ENCODE peak calls at places on chromosomes 6 and 20, in four cellular contexts. M, W, G and K are unnamed samples.

GRCh38 chr20:20079102-20079784 is 26.9 kb downstream of the CFAP61 start:
- DNase-seq in G (no peak), W (no peak), M (no peak), K (no peak)

GRCh38 chr20:2246081-2246491 is 49.7 kb upstream of the TGM3 start:
- DNase-seq in G (no peak), W (no peak), M (no peak), K (no peak)

GRCh38 chr6:3956054-3956453 is 106.9 kb downstream of the FAM50B start:
- DNase-seq in W (no peak), G (no peak), M (no peak), K (no peak)

GRCh38 chr6:151493495-151494234 is at the start of gene CCDC170:
- DNase-seq in M (no peak), G (no peak), W (peak), K (no peak)

GRCh38 chr20:48698507-48699267 is 129.1 kb downstream of the PREX1 start:
- DNase-seq in W (no peak), G (no peak), M (no peak), K (peak)

GRCh38 chr6:105259912-105260889 is 80.4 kb upstream of the POPDC3 start:
- DNase-seq in M (no peak), G (no peak), W (no peak), K (no peak)

GRCh38 chr20:64003970-64004725 is 23.2 kb downstream of the PRPF6 start:
- DNase-seq in W (no peak), M (no peak), G (no peak), K (no peak)

GRCh38 chr6:61210549-61210948 is 1075.5 kb downstream of the KHDRBS2 start:
- DNase-seq in W (no peak), M (no peak), G (no peak), K (no peak)

GRCh38 chr20:62822788-62823651 is 6.2 kb downstream of the COL9A3 start:
- DNase-seq in W (peak), M (peak), G (no peak), K (peak)

GRCh38 chr6:139028242-139028657 is 295 bp upstream of the ABRACL start:
- DNase-seq in W (no peak), M (no peak), G (no peak), K (no peak)

GRCh38 chr6:12291785-12292604 is 1.8 kb downstream of the EDN1 start:
- DNase-seq in G (no peak), M (peak), W (no peak), K (no peak)

GRCh38 chr20:53402233-53403005 is 191.2 kb downstream of the ZNF217 start:
- DNase-seq in M (no peak), W (no peak), G (no peak), K (no peak)

GRCh38 chr6:157753291-157753690 is 69.8 kb upstream of the SNX9 start:
- DNase-seq in W (no peak), G (no peak), M (no peak), K (no peak)

GRCh38 chr6:8082954-8083858 is 19.0 kb upstream of the BLOC1S5 start:
- DNase-seq in W (peak), G (no peak), M (peak), K (no peak)

GRCh38 chr6:53943410-53943809 is 148.6 kb downstream of the LRRC1 start:
- DNase-seq in W (no peak), G (no peak), M (no peak), K (no peak)

GRCh38 chr6:38349795-38350194 is 289.9 kb downstream of the BTBD9 start:
- DNase-seq in W (no peak), G (no peak), M (peak), K (no peak)

GRCh38 chr6:164528539-164528938 is 780.9 kb downstream of the C6orf118 start:
- DNase-seq in W (no peak), M (no peak), G (no peak), K (no peak)

GRCh38 chr6:170287371-170287876 is 3.5 kb downstream of the DLL1 start:
- DNase-seq in M (no peak), W (no peak), G (no peak), K (no peak)

GRCh38 chr6:53513056-53513455 is 31.8 kb downstream of the GCLC start:
- DNase-seq in G (no peak), M (no peak), W (no peak), K (no peak)

GRCh38 chr6:24930386-24930785 is 5.4 kb downstream of the RIPOR2 start:
- DNase-seq in G (no peak), M (peak), W (no peak), K (no peak)

GRCh38 chr6:16846399-16846778 is 85.1 kb upstream of the ATXN1 start:
- DNase-seq in G (no peak), W (no peak), M (no peak), K (no peak)

GRCh38 chr6:40755046-40755681 is 168.0 kb upstream of the LRFN2 start:
- DNase-seq in G (no peak), M (peak), W (no peak), K (no peak)

GRCh38 chr6:108665495-108666196 is 104.9 kb downstream of the FOXO3 start:
- DNase-seq in M (no peak), W (no peak), G (no peak), K (no peak)

GRCh38 chr20:52279667-52280180 is 88.1 kb upstream of the ZFP64 start:
- DNase-seq in W (no peak), M (no peak), G (no peak), K (no peak)

GRCh38 chr6:133890941-133891813 is 2.3 kb downstream of the TCF21 start:
- DNase-seq in G (no peak), W (peak), M (peak), K (peak)

GRCh38 chr6:22042713-22043112 is 254.1 kb downstream of the PRL start:
- DNase-seq in G (no peak), M (no peak), W (no peak), K (no peak)

GRCh38 chr20:6678101-6678500 is 89.4 kb upstream of the BMP2 start:
- DNase-seq in M (no peak), W (no peak), G (no peak), K (no peak)

GRCh38 chr6:123001540-123001939 is 5.5 kb downstream of the CLVS2 start:
- DNase-seq in M (no peak), W (no peak), G (no peak), K (no peak)

GRCh38 chr20:38426006-38426405 is 9.1 kb downstream of the SNHG17 start:
- DNase-seq in W (peak), G (no peak), M (peak), K (no peak)

GRCh38 chr6:1787109-1787466 is 177.4 kb downstream of the FOXC1 start:
- DNase-seq in M (no peak), W (no peak), G (no peak), K (no peak)

DNA sequence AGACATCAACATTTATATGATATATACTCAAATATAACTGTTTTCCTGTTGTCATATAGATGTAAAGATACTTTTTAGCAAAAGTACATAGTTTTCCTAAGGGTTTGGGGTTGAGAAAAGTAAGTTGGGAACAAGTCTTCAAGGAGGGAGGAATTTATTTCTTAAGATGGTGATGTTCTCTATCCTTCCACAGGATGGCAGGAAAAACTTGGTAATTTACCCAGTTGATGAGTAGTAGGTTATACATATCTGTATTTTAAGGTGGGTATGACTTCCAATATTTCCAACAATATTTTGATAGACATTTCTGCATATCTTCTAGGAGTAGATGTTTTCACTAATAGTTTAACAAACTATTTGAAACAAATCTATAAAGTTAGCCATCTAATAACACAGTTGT is 254.4 kb downstream of the RIMS1 start:
- DNase-seq in G (no peak), W (no peak), M (peak), K (no peak)
- TF ChIP-seq ELK1 in G (no peak), W (no peak), M (no peak), K (no peak)

GRCh38 chr20:61178431-61179080 is 73.5 kb upstream of the CDH4 start:
- DNase-seq in W (no peak), G (no peak), M (no peak), K (no peak)
- TF ChIP-seq ELK1 in W (no peak), G (no peak), M (no peak), K (no peak)

DNA sequence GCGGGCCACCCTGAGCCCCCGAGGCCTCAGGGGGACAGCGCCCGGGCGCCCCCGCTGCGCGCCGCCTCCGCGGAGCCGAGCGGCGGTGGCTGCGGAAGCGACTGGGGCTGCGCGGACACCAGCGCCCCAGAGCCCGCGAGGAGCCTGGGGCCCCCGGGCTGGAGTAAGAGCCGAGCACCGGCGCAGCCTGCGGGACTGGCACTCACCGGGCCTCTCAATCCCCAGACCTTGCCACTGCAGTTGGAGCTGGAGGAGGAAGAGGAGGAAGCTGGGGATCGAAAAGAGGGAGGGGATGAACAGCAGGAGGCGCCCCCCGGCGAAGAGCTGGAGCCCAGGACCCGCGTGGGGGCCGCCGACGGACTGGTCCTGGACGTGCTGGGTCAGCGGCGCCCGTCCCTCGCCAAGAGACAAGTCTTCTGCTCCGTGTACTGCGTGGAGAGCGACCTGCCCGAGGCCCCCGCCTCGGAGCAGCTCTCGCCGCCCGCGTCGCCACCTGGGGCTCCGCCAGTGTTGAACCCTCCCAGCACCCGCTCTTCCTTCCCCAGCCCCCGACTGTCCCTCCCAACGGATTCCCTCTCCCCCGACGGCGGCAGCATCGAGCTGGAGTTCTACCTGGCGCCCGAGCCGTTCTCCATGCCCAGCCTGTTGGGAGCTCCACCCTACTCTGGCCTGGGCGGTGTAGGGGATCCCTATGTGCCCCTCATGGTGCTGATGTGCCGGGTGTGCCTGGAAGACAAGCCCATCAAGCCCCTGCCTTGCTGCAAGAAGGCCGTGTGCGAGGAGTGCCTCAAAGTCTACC is 579 bp downstream of the RNF217 start:
- DNase-seq in W (peak), M (peak), G (no peak), K (peak)
- TF ChIP-seq ELK1 in W (no peak), M (no peak), G (no peak), K (no peak)

DNA sequence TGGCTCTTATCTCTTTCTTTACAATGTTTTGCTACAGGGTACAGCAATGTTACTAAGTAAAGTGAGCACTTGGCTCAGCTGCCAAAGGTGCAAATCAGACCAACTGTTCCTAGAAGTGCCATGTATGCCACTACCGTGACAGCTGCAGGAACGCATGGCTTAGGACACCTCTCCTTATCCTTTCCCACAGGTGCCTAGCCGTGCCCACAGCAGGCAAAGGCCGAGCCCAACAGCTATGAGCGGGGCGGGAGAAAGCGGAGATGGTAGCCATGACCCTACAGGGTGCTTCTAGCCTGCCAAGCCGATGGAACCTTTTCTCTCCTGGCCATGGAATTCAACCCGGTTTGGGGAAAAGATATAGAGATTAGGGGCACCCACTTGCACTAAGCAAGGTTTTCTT is 97.1 kb downstream of the FAXC start:
- DNase-seq in G (no peak), M (no peak), W (no peak), K (no peak)
- TF ChIP-seq ELK1 in G (no peak), M (no peak), W (no peak), K (no peak)

GRCh38 chr20:59809630-59810375 is 123.6 kb downstream of the SYCP2 start:
- DNase-seq in M (no peak), G (no peak), W (no peak), K (no peak)

GRCh38 chr20:59810376-59811187 is 122.9 kb downstream of the SYCP2 start:
- DNase-seq in W (no peak), M (no peak), G (no peak), K (peak)

GRCh38 chr20:59813126-59813947 is 120.1 kb downstream of the SYCP2 start:
- DNase-seq in W (no peak), M (no peak), G (no peak), K (no peak)

GRCh38 chr20:59812286-59813125 is 120.9 kb downstream of the SYCP2 start:
- DNase-seq in M (no peak), G (no peak), W (no peak), K (no peak)

GRCh38 chr20:59811681-59812171 is 121.7 kb downstream of the SYCP2 start:
- DNase-seq in G (no peak), M (no peak), W (no peak), K (no peak)
- TF ChIP-seq ELK1 in G (no peak), M (no peak), W (no peak), K (no peak)

GRCh38 chr6:144909753-144910280 is 624.7 kb downstream of the UTRN start:
- DNase-seq in G (no peak), W (no peak), M (peak), K (no peak)
- TF ChIP-seq ELK1 in G (no peak), W (no peak), M (no peak), K (no peak)

DNA sequence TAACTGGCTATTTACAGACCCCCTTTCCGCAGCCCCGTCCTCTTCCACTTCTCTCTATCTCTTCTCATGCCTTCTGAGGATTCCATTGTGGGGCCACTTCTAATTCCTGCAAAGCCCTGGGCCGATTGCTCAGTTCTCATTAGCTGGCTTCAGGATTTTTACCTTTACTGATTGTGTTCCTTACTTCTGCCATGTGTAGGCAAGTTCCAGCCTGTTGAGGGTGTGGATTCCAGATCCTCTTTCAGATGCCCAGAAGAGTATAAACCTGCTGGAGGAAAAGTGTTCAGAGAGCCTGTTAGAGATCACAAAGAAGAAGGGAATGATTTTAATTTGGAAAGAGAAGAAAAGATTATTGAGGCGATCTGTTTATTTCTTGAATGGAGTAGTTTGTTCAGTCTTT is 5.4 kb downstream of the DSE start:
- DNase-seq in G (no peak), M (no peak), W (no peak), K (no peak)
- TF ChIP-seq ELK1 in G (no peak), M (no peak), W (no peak), K (no peak)

GRCh38 chr6:116562019-116562403 is 8.5 kb downstream of the CALHM4 start:
- DNase-seq in M (no peak), W (no peak), G (no peak), K (no peak)

GRCh38 chr6:116563830-116564229 is 7.5 kb upstream of the RWDD1 start:
- DNase-seq in G (no peak), M (no peak), W (no peak), K (no peak)

GRCh38 chr6:116562614-116563013 is 8.7 kb upstream of the RWDD1 start:
- DNase-seq in G (no peak), M (no peak), W (no peak), K (peak)

GRCh38 chr6:116564921-116565872 is 6.1 kb upstream of the RWDD1 start:
- DNase-seq in G (no peak), W (no peak), M (no peak), K (no peak)

DNA sequence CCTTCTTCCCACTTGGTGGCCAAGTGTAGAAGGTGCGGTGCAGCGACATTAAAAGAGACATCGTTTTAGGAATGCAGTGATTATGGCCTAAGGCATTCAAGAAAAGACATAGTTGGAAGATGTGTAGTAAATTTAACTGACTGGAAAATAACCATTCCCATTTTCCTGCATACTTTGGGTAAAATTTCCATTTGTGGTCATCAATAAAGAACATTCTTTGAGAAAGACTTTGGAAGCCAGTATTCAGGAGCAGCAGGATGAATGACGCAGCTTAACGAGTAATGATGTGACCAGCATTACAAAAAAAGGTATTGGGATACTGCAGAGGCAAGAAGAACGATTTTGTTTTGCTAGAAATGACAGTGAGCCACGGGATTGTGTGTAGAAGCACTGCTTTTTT is 7.0 kb upstream of the RWDD1 start:
- DNase-seq in G (no peak), M (peak), W (no peak), K (no peak)
- TF ChIP-seq ELK1 in G (no peak), M (no peak), W (no peak), K (no peak)

GRCh38 chr6:166454692-166455515 is 72.2 kb upstream of the MPC1 start:
- DNase-seq in W (no peak), G (no peak), M (no peak), K (no peak)

GRCh38 chr6:166459906-166460305 is 77.2 kb upstream of the MPC1 start:
- DNase-seq in G (no peak), W (no peak), M (no peak), K (no peak)

GRCh38 chr6:166453651-166454050 is 70.9 kb upstream of the MPC1 start:
- DNase-seq in M (no peak), G (no peak), W (no peak), K (no peak)

GRCh38 chr6:166459272-166459671 is 76.5 kb upstream of the MPC1 start:
- DNase-seq in G (no peak), W (no peak), M (no peak), K (no peak)

GRCh38 chr6:166456360-166457156 is 73.8 kb upstream of the MPC1 start:
- DNase-seq in G (peak), M (peak), W (no peak), K (no peak)
- TF ChIP-seq ELK1 in G (no peak), M (no peak), W (no peak), K (no peak)